ENCODE peak calls at places on chromosomes 1 and 21, in eight cellular contexts. R is body of pancreas; K is uterus; U is dorsolateral prefrontal cortex; O is hepatocyte; G is cardiac muscle cell; E is lower lobe of right lung; Y is naive thymus-derived CD4-positive, alpha-beta T cell. P is an unnamed sample.

GRCh38 chr21:32381571-32381970 is 11.2 kb downstream of the URB1 start:
- DNase-seq in R (no peak), K (no peak), U (no peak), O (no peak), G (no peak), E (no peak), Y (no peak), P (no peak)

GRCh38 chr1:16922466-16922865 is 735 bp downstream of the CROCC start:
- DNase-seq in R (no peak), K (no peak), U (no peak), O (no peak), G (no peak), E (peak), Y (no peak), P (no peak)

GRCh38 chr1:183670169-183670568 is 17.1 kb upstream of the APOBEC4 start:
- DNase-seq in R (no peak), K (no peak), U (no peak), O (no peak), G (no peak), E (no peak), Y (no peak), P (no peak)

GRCh38 chr1:228392111-228392936 is 14.3 kb downstream of the TRIM11 start:
- DNase-seq in R (no peak), K (no peak), U (no peak), O (no peak), G (no peak), E (peak), Y (no peak), P (no peak)

GRCh38 chr1:54989473-54989872 is 9.0 kb downstream of the TMEM61 start:
- DNase-seq in R (peak), K (no peak), U (no peak), O (no peak), G (no peak), E (no peak), Y (no peak), P (no peak)

GRCh38 chr1:220368352-220369265 is 96.4 kb upstream of the RAB3GAP2 start:
- DNase-seq in R (no peak), K (no peak), U (no peak), O (peak), G (no peak), E (no peak), Y (no peak), P (no peak)

GRCh38 chr21:21262048-21262447 is 263.8 kb downstream of the NCAM2 start:
- DNase-seq in R (no peak), K (no peak), U (no peak), O (no peak), G (no peak), E (no peak), Y (no peak), P (no peak)

GRCh38 chr1:86218859-86219258 is 62.3 kb upstream of the COL24A1 start:
- DNase-seq in R (no peak), K (no peak), U (no peak), O (no peak), G (no peak), E (no peak), Y (no peak), P (no peak)

GRCh38 chr1:208219659-208220282 is 24.4 kb downstream of the PLXNA2 start:
- DNase-seq in R (no peak), K (peak), U (no peak), O (no peak), G (peak), E (peak), Y (no peak), P (no peak)

GRCh38 chr1:226397011-226397926 is 10.6 kb downstream of the PARP1 start:
- DNase-seq in R (no peak), K (no peak), U (no peak), O (no peak), G (no peak), E (no peak), Y (no peak), P (no peak)

GRCh38 chr1:7681401-7681800 is 89.7 kb upstream of the VAMP3 start:
- DNase-seq in R (no peak), K (no peak), U (no peak), O (no peak), G (no peak), E (no peak), Y (no peak), P (no peak)

GRCh38 chr1:195481293-195481692 is 1126.9 kb downstream of the KCNT2 start:
- DNase-seq in R (no peak), K (no peak), U (no peak), O (no peak), G (no peak), E (no peak), Y (no peak), P (no peak)

GRCh38 chr1:107727866-107728265 is 237.1 kb downstream of the VAV3 start:
- DNase-seq in R (no peak), K (no peak), U (no peak), O (no peak), G (no peak), E (no peak), Y (no peak), P (no peak)

GRCh38 chr1:183757061-183757460 is 47.9 kb upstream of the RGL1 start:
- DNase-seq in R (no peak), K (no peak), U (no peak), O (no peak), G (no peak), E (no peak), Y (no peak), P (no peak)

GRCh38 chr1:12158362-12159092 is 8.3 kb upstream of the TNFRSF1B start:
- DNase-seq in R (no peak), K (no peak), U (no peak), O (no peak), G (no peak), E (no peak), Y (no peak), P (no peak)

GRCh38 chr1:174158767-174159252 is 510 bp upstream of the RABGAP1L start:
- DNase-seq in R (no peak), K (no peak), U (no peak), O (no peak), G (no peak), E (no peak), Y (no peak), P (no peak)

GRCh38 chr1:65250826-65251225 is 58.5 kb upstream of the DNAJC6 start:
- DNase-seq in R (no peak), K (no peak), U (no peak), O (no peak), G (no peak), E (no peak), Y (no peak), P (no peak)

GRCh38 chr1:5996641-5997270 is 4.5 kb upstream of the NPHP4 start:
- DNase-seq in R (no peak), K (no peak), U (no peak), O (no peak), G (no peak), E (peak), Y (no peak), P (no peak)

GRCh38 chr1:66833112-66833511 is 32.0 kb upstream of the INSL5 start:
- DNase-seq in R (no peak), K (no peak), U (no peak), O (no peak), G (no peak), E (no peak), Y (no peak), P (no peak)

GRCh38 chr1:7645751-7646048 is 125.4 kb upstream of the VAMP3 start:
- DNase-seq in R (no peak), K (no peak), U (no peak), O (no peak), G (no peak), E (no peak), Y (no peak), P (no peak)

GRCh38 chr1:156463874-156464273 is 36.7 kb downstream of the MEF2D start:
- DNase-seq in R (no peak), K (no peak), U (no peak), O (no peak), G (no peak), E (no peak), Y (no peak), P (no peak)
- H3K27ac ChIP-seq in R (no peak), K (peak), U (peak), O (no peak), G (no peak), E (peak), Y (no peak), P (peak)

GRCh38 chr1:53783056-53783455 is 44.1 kb upstream of the GLIS1 start:
- DNase-seq in R (no peak), K (no peak), U (no peak), O (no peak), G (no peak), E (no peak), Y (no peak), P (no peak)
- H3K27ac ChIP-seq in R (no peak), K (no peak), U (no peak), O (no peak), G (no peak), E (no peak), Y (no peak), P (no peak)

DNA sequence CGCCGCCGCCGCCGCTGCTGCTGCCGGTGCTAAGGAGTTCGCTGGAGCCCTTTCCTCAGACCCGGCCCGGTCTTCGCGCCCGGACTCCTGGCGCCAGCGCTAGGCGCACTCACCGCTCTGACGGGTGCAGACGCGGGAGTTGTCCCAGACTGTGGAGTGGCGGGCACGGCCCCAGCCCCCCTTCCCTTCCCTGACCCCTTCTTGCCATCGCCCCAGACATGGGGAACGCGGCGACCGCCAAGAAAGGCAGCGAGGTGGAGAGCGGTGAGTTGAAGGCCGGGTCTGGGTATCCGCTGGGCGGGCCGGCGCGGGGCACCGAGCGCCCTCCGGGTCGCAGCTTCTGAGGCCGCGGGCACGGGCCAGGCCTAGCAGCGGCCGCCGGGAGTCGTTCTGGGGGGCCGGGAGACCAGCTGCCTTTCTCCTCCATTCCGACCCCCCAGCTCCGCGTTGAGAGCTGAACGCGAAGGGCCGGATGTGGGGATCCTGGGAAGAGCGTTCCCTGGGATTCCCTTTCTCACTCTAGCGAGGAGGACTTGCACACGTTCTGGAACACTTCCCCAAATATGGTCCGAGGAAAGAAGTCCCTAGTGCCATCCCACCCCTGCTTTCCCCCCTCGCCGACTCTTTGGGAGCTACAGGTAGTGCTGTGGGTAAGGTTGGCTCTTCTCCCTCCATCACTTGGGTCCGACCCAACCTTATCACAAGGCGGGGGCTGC is 65.8 kb upstream of the PRKACB start:
- DNase-seq in R (peak), K (no peak), U (no peak), O (peak), G (peak), E (no peak), Y (no peak), P (no peak)
- H3K27ac ChIP-seq in R (peak), K (peak), U (peak), O (peak), G (peak), E (peak), Y (peak), P (peak)

GRCh38 chr1:165974598-165975131 is 147.3 kb downstream of the UCK2 start:
- DNase-seq in R (no peak), K (no peak), U (no peak), O (no peak), G (no peak), E (no peak), Y (no peak), P (no peak)
- H3K27ac ChIP-seq in R (no peak), K (no peak), U (no peak), O (no peak), G (no peak), E (no peak), Y (no peak), P (no peak)